ENCODE peak calls at places on chromosome 12, in eight cellular contexts. One of them, this sample, is unnamed.

GRCh38 chr12:54956322-54956721 is 28.2 kb downstream of the TESPA1 start:
- DNase-seq in CD8-positive, alpha-beta memory T cell: no peak
- DNase-seq in hepatocyte: no peak
- DNase-seq in HFF-Myc: no peak
- DNase-seq in AG09309: no peak
- DNase-seq in sigmoid colon: no peak
- DNase-seq in mammary epithelial cell: no peak
- DNase-seq in endodermal cell: no peak
- DNase-seq in this sample: no peak

GRCh38 chr12:48285751-48286650 is 64.7 kb downstream of the ZNF641 start:
- DNase-seq in CD8-positive, alpha-beta memory T cell: no peak
- DNase-seq in hepatocyte: no peak
- DNase-seq in HFF-Myc: no peak
- DNase-seq in AG09309: no peak
- DNase-seq in sigmoid colon: no peak
- DNase-seq in mammary epithelial cell: no peak
- DNase-seq in endodermal cell: peak; percentile 66
- DNase-seq in this sample: no peak

GRCh38 chr12:24991209-24992049 is 42.5 kb upstream of the BCAT1 start:
- DNase-seq in CD8-positive, alpha-beta memory T cell: no peak
- DNase-seq in hepatocyte: peak; percentile 72
- DNase-seq in HFF-Myc: peak; percentile 36
- DNase-seq in AG09309: peak; percentile 16
- DNase-seq in sigmoid colon: no peak
- DNase-seq in mammary epithelial cell: peak; percentile 50
- DNase-seq in endodermal cell: no peak
- DNase-seq in this sample: no peak

GRCh38 chr12:64890873-64891468 is 66.5 kb downstream of the TBC1D30 start:
- DNase-seq in CD8-positive, alpha-beta memory T cell: no peak
- DNase-seq in hepatocyte: peak; percentile 83
- DNase-seq in HFF-Myc: peak; percentile 50
- DNase-seq in AG09309: peak; percentile 24
- DNase-seq in sigmoid colon: no peak
- DNase-seq in mammary epithelial cell: peak; percentile 33
- DNase-seq in endodermal cell: no peak
- DNase-seq in this sample: no peak

GRCh38 chr12:56839489-56840442 is 76.6 kb downstream of the HSD17B6 start:
- DNase-seq in CD8-positive, alpha-beta memory T cell: no peak
- DNase-seq in hepatocyte: peak; percentile 58
- DNase-seq in HFF-Myc: peak; percentile 24
- DNase-seq in AG09309: no peak
- DNase-seq in sigmoid colon: no peak
- DNase-seq in mammary epithelial cell: peak; percentile 56
- DNase-seq in endodermal cell: peak; percentile 94
- DNase-seq in this sample: peak; percentile 53

GRCh38 chr12:24845615-24846014 is 103.3 kb downstream of the BCAT1 start:
- DNase-seq in CD8-positive, alpha-beta memory T cell: no peak
- DNase-seq in hepatocyte: no peak
- DNase-seq in HFF-Myc: no peak
- DNase-seq in AG09309: no peak
- DNase-seq in sigmoid colon: no peak
- DNase-seq in mammary epithelial cell: no peak
- DNase-seq in endodermal cell: no peak
- DNase-seq in this sample: no peak

GRCh38 chr12:24045816-24046257 is 96.4 kb upstream of the SOX5 start:
- DNase-seq in CD8-positive, alpha-beta memory T cell: no peak
- DNase-seq in hepatocyte: peak; percentile 7
- DNase-seq in HFF-Myc: no peak
- DNase-seq in AG09309: no peak
- DNase-seq in sigmoid colon: no peak
- DNase-seq in mammary epithelial cell: no peak
- DNase-seq in endodermal cell: no peak
- DNase-seq in this sample: no peak

GRCh38 chr12:43482311-43483085 is 69.5 kb downstream of the ADAMTS20 start:
- DNase-seq in CD8-positive, alpha-beta memory T cell: no peak
- DNase-seq in hepatocyte: no peak
- DNase-seq in HFF-Myc: no peak
- DNase-seq in AG09309: no peak
- DNase-seq in sigmoid colon: no peak
- DNase-seq in mammary epithelial cell: no peak
- DNase-seq in endodermal cell: peak; percentile 49
- DNase-seq in this sample: no peak

GRCh38 chr12:89278862-89279261 is 73.4 kb downstream of the DUSP6 start:
- DNase-seq in CD8-positive, alpha-beta memory T cell: no peak
- DNase-seq in hepatocyte: no peak
- DNase-seq in HFF-Myc: no peak
- DNase-seq in AG09309: no peak
- DNase-seq in sigmoid colon: no peak
- DNase-seq in mammary epithelial cell: no peak
- DNase-seq in endodermal cell: no peak
- DNase-seq in this sample: no peak

GRCh38 chr12:24398605-24399004 is 449.1 kb upstream of the SOX5 start:
- DNase-seq in CD8-positive, alpha-beta memory T cell: no peak
- DNase-seq in hepatocyte: no peak
- DNase-seq in HFF-Myc: no peak
- DNase-seq in AG09309: no peak
- DNase-seq in sigmoid colon: no peak
- DNase-seq in mammary epithelial cell: no peak
- DNase-seq in endodermal cell: no peak
- DNase-seq in this sample: no peak

GRCh38 chr12:108567974-108568652 is 5.7 kb downstream of the ISCU start:
- DNase-seq in CD8-positive, alpha-beta memory T cell: no peak
- DNase-seq in hepatocyte: no peak
- DNase-seq in HFF-Myc: no peak
- DNase-seq in AG09309: no peak
- DNase-seq in sigmoid colon: no peak
- DNase-seq in mammary epithelial cell: no peak
- DNase-seq in endodermal cell: peak; percentile 13
- DNase-seq in this sample: peak; percentile 12
- H3K4me3 ChIP-seq in CD8-positive, alpha-beta memory T cell: peak overlapping the region; percentile 42
- H3K4me3 ChIP-seq in hepatocyte: no peak overlapping the region
- H3K4me3 ChIP-seq in HFF-Myc: no peak overlapping the region
- H3K4me3 ChIP-seq in AG09309: no peak overlapping the region
- H3K4me3 ChIP-seq in sigmoid colon: no peak overlapping the region
- H3K4me3 ChIP-seq in mammary epithelial cell: no peak overlapping the region
- H3K4me3 ChIP-seq in endodermal cell: no peak overlapping the region
- H3K4me3 ChIP-seq in this sample: no peak overlapping the region

GRCh38 chr12:49369723-49370145 is 2.5 kb downstream of the SPATS2 start:
- DNase-seq in CD8-positive, alpha-beta memory T cell: no peak
- DNase-seq in hepatocyte: peak; percentile 51
- DNase-seq in HFF-Myc: no peak
- DNase-seq in AG09309: no peak
- DNase-seq in sigmoid colon: no peak
- DNase-seq in mammary epithelial cell: no peak
- DNase-seq in endodermal cell: peak; percentile 76
- DNase-seq in this sample: peak; percentile 37

GRCh38 chr12:49368240-49368600 is 958 bp downstream of the SPATS2 start:
- DNase-seq in CD8-positive, alpha-beta memory T cell: no peak
- DNase-seq in hepatocyte: no peak
- DNase-seq in HFF-Myc: no peak
- DNase-seq in AG09309: no peak
- DNase-seq in sigmoid colon: no peak
- DNase-seq in mammary epithelial cell: no peak
- DNase-seq in endodermal cell: no peak
- DNase-seq in this sample: no peak

GRCh38 chr12:49366652-49367380 is 446 bp upstream of the SPATS2 start:
- DNase-seq in CD8-positive, alpha-beta memory T cell: peak; percentile 76
- DNase-seq in hepatocyte: peak; percentile 98
- DNase-seq in HFF-Myc: peak; percentile 68
- DNase-seq in AG09309: peak; percentile 61
- DNase-seq in sigmoid colon: peak; percentile 91
- DNase-seq in mammary epithelial cell: peak; percentile 94
- DNase-seq in endodermal cell: peak; percentile 98
- DNase-seq in this sample: peak; percentile 90

GRCh38 chr12:49365542-49365941 is 1.7 kb upstream of the SPATS2 start:
- DNase-seq in CD8-positive, alpha-beta memory T cell: no peak
- DNase-seq in hepatocyte: no peak
- DNase-seq in HFF-Myc: no peak
- DNase-seq in AG09309: no peak
- DNase-seq in sigmoid colon: no peak
- DNase-seq in mammary epithelial cell: peak; percentile 93
- DNase-seq in endodermal cell: peak; percentile 19
- DNase-seq in this sample: no peak

DNA sequence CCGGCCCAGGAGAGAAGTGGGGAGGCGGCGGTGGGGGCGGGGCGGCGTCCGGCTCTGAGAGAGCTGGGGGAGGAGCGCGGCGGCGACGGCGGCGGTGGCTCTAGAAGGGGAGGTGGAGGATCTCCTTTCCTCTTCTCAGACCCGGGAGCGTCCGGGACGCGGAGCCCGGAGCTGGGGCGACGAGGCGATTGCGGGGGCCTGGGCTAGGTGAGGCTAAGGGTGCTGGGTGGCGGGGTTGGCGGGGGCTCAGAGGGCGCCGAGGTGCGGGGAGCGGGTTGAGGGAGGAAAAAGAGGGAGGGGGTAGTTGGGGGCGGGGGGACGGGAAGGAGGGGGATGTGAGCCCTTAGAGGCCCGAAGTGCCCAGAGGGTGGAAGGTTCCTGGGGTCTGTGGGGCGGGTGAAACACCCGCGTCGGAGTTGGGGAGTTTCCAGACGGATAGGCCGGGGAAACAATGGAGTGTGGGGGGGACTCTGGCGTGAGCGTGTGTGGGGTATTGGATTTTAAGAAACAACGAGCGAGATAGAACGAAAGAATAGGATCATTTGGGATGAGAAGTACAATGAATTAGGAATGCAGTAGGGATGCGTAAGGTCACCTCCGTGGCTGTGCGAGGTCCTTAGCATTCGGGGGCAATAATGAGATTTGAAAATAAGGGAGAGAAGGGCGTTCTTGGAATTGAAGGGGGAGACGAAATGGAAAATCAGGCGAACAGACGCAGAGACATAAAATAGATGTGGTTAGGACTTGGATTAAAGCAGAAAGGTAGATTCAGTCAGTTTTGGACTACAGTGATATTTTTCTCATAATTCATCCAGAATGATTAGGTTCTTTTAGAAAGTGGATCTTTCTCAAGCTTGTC is at the start of gene SPATS2:
- DNase-seq in CD8-positive, alpha-beta memory T cell: no peak
- DNase-seq in hepatocyte: no peak
- DNase-seq in HFF-Myc: no peak
- DNase-seq in AG09309: no peak
- DNase-seq in sigmoid colon: peak; percentile 97
- DNase-seq in mammary epithelial cell: no peak
- DNase-seq in endodermal cell: peak; percentile 100
- DNase-seq in this sample: peak; percentile 94
- H3K4me3 ChIP-seq in CD8-positive, alpha-beta memory T cell: peak within 1 kb of the TSS; percentile 82
- H3K4me3 ChIP-seq in hepatocyte: peak within 1 kb of the TSS; percentile 80
- H3K4me3 ChIP-seq in HFF-Myc: peak within 1 kb of the TSS; percentile 70
- H3K4me3 ChIP-seq in AG09309: peak within 1 kb of the TSS; percentile 94
- H3K4me3 ChIP-seq in sigmoid colon: peak within 1 kb of the TSS; percentile 93
- H3K4me3 ChIP-seq in mammary epithelial cell: peak within 1 kb of the TSS; percentile 72
- H3K4me3 ChIP-seq in endodermal cell: peak within 1 kb of the TSS; percentile 93
- H3K4me3 ChIP-seq in this sample: peak within 1 kb of the TSS; percentile 85

DNA sequence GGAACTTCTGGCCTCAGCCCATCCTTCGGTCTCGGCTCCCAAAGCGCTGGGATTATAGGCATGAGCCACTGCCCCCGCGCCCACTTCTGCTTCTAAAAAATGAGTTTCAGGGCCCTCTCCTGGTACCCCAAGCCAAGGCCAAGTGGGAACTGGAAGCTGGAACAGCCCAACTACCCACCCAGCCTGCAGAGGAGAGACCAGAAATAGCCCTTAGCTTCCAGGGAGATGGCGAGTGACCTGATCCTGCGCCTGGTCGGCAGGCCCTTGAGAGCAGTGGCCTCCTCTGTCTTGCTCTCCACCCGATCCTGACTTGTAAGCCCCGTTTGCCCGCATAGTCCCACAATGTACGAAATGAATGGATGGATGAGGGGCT is 31.2 kb upstream of the PLEKHG6 start:
- DNase-seq in CD8-positive, alpha-beta memory T cell: no peak
- DNase-seq in hepatocyte: no peak
- DNase-seq in HFF-Myc: no peak
- DNase-seq in AG09309: no peak
- DNase-seq in sigmoid colon: no peak
- DNase-seq in mammary epithelial cell: no peak
- DNase-seq in endodermal cell: peak; percentile 69
- DNase-seq in this sample: no peak
- H3K4me3 ChIP-seq in CD8-positive, alpha-beta memory T cell: no peak overlapping the region
- H3K4me3 ChIP-seq in hepatocyte: no peak overlapping the region
- H3K4me3 ChIP-seq in HFF-Myc: no peak overlapping the region
- H3K4me3 ChIP-seq in AG09309: no peak overlapping the region
- H3K4me3 ChIP-seq in sigmoid colon: peak overlapping the region; percentile 61
- H3K4me3 ChIP-seq in mammary epithelial cell: no peak overlapping the region
- H3K4me3 ChIP-seq in endodermal cell: no peak overlapping the region
- H3K4me3 ChIP-seq in this sample: peak overlapping the region; percentile 34

GRCh38 chr12:49344486-49345047 is 2.1 kb upstream of the DNAJC22 start:
- DNase-seq in CD8-positive, alpha-beta memory T cell: no peak
- DNase-seq in hepatocyte: no peak
- DNase-seq in HFF-Myc: no peak
- DNase-seq in AG09309: no peak
- DNase-seq in sigmoid colon: no peak
- DNase-seq in mammary epithelial cell: no peak
- DNase-seq in endodermal cell: no peak
- DNase-seq in this sample: no peak

GRCh38 chr12:49347307-49348237 is 884 bp downstream of the DNAJC22 start:
- DNase-seq in CD8-positive, alpha-beta memory T cell: peak; percentile 71
- DNase-seq in hepatocyte: peak; percentile 94
- DNase-seq in HFF-Myc: no peak
- DNase-seq in AG09309: no peak
- DNase-seq in sigmoid colon: peak; percentile 86
- DNase-seq in mammary epithelial cell: no peak
- DNase-seq in endodermal cell: peak; percentile 98
- DNase-seq in this sample: peak; percentile 93

GRCh38 chr12:49346659-49347306 is at the start of gene DNAJC22:
- DNase-seq in CD8-positive, alpha-beta memory T cell: no peak
- DNase-seq in hepatocyte: peak; percentile 73
- DNase-seq in HFF-Myc: no peak
- DNase-seq in AG09309: no peak
- DNase-seq in sigmoid colon: peak; percentile 59
- DNase-seq in mammary epithelial cell: no peak
- DNase-seq in endodermal cell: peak; percentile 88
- DNase-seq in this sample: peak; percentile 40

GRCh38 chr12:49345048-49345839 is 1.4 kb upstream of the DNAJC22 start:
- DNase-seq in CD8-positive, alpha-beta memory T cell: no peak
- DNase-seq in hepatocyte: peak; percentile 70
- DNase-seq in HFF-Myc: no peak
- DNase-seq in AG09309: no peak
- DNase-seq in sigmoid colon: peak; percentile 62
- DNase-seq in mammary epithelial cell: no peak
- DNase-seq in endodermal cell: peak; percentile 88
- DNase-seq in this sample: no peak

DNA sequence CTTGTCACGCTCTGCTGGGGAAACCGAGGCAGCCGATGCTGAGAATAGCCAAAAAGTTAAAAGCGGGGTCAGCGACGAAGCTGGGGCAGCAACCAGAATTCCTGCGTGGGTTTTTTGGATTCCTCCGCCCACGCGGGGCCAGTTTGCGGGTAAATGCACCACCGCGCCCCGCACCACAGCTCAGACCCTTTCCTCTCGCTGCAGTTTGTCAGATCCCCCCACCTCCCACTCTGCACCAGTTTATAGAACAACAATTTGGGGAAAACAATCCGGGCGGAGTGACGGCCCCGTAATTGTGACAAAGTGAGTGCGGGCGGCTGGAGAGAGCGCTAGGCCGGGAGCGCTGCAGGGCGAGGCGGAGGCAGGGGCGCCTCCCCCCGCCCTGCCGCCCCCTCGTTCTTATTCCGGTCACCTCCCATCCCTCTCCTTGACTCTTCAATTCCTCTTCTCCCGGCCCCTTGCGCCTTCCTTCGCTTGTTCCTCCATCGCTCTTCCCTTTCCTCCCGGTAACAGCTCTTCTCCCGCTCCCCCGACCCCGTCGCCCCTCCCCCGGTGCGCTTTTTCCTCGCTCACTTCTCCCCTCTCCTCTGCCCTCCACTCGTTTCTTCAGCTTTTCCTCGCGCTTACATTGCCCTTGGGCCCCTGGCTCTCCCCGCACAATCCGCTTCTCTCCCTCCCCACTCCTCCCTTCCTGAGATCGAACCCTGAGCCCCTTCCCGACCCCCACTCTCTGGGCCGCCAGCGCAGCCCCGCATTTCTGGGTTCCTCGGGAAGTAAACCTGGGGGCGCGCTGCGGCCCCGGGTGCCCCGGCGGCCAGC is 639 bp upstream of the DNAJC22 start:
- DNase-seq in CD8-positive, alpha-beta memory T cell: no peak
- DNase-seq in hepatocyte: peak; percentile 23
- DNase-seq in HFF-Myc: no peak
- DNase-seq in AG09309: no peak
- DNase-seq in sigmoid colon: peak; percentile 40
- DNase-seq in mammary epithelial cell: no peak
- DNase-seq in endodermal cell: peak; percentile 84
- DNase-seq in this sample: no peak
- H3K4me3 ChIP-seq in CD8-positive, alpha-beta memory T cell: peak overlapping the region; percentile 69
- H3K4me3 ChIP-seq in hepatocyte: peak overlapping the region; percentile 36
- H3K4me3 ChIP-seq in HFF-Myc: peak overlapping the region; percentile 23
- H3K4me3 ChIP-seq in AG09309: peak overlapping the region; percentile 43
- H3K4me3 ChIP-seq in sigmoid colon: peak overlapping the region; percentile 45
- H3K4me3 ChIP-seq in mammary epithelial cell: no peak overlapping the region
- H3K4me3 ChIP-seq in endodermal cell: peak overlapping the region; percentile 65
- H3K4me3 ChIP-seq in this sample: peak overlapping the region; percentile 38